ENCODE peak calls at places on chromosomes 2 and 18, in six cellular contexts. O is kidney, K is astrocyte of the spinal cord, N is prostate gland, S is tibial nerve, B is HFF-Myc. E is an unnamed sample.

GRCh38 chr2:10297950-10298349 is 4.8 kb upstream of the HPCAL1 start:
- DNase-seq in O (no peak), K (peak; percentile 71), N (no peak), S (no peak), B (peak; percentile 94), E (peak; percentile 30)

GRCh38 chr2:46165916-46166315 is 131.3 kb upstream of the EPAS1 start:
- DNase-seq in O (no peak), K (no peak), N (no peak), S (no peak), B (no peak), E (no peak)

GRCh38 chr18:73023975-73024374 is 156.2 kb upstream of the NETO1 start:
- DNase-seq in O (no peak), K (no peak), N (peak; percentile 10), S (no peak), B (no peak), E (no peak)

GRCh38 chr2:190367091-190367490 is 23.7 kb downstream of the INPP1 start:
- DNase-seq in O (no peak), K (no peak), N (no peak), S (no peak), B (no peak), E (no peak)

GRCh38 chr2:7974086-7974485 is 707.8 kb upstream of the ID2 start:
- DNase-seq in O (no peak), K (no peak), N (no peak), S (no peak), B (peak; percentile 9), E (no peak)

GRCh38 chr2:163800889-163801498 is 65.2 kb upstream of the FIGN start:
- DNase-seq in O (no peak), K (peak; percentile 66), N (no peak), S (no peak), B (no peak), E (no peak)

GRCh38 chr18:63152791-63153190 is 166.8 kb downstream of the BCL2 start:
- DNase-seq in O (no peak), K (no peak), N (no peak), S (no peak), B (no peak), E (no peak)

GRCh38 chr18:297936-298335 is 30.1 kb upstream of the THOC1 start:
- DNase-seq in O (no peak), K (no peak), N (no peak), S (no peak), B (no peak), E (no peak)

GRCh38 chr18:3402962-3403585 is 46.9 kb upstream of the TGIF1 start:
- DNase-seq in O (no peak), K (no peak), N (no peak), S (no peak), B (peak; percentile 33), E (no peak)

GRCh38 chr2:162382283-162382682 is 38.4 kb downstream of the GCA start:
- DNase-seq in O (no peak), K (peak; percentile 41), N (no peak), S (no peak), B (no peak), E (no peak)

GRCh38 chr2:73300926-73301325 is 7.6 kb upstream of the EGR4 start:
- DNase-seq in O (no peak), K (no peak), N (no peak), S (no peak), B (no peak), E (no peak)

GRCh38 chr18:79440316-79440715 is 44.6 kb downstream of the NFATC1 start:
- DNase-seq in O (no peak), K (no peak), N (no peak), S (no peak), B (no peak), E (no peak)

GRCh38 chr18:79438089-79438488 is 42.4 kb downstream of the NFATC1 start:
- DNase-seq in O (no peak), K (no peak), N (no peak), S (no peak), B (no peak), E (no peak)

GRCh38 chr18:79440728-79441127 is 45.0 kb downstream of the NFATC1 start:
- DNase-seq in O (no peak), K (no peak), N (peak; percentile 35), S (no peak), B (no peak), E (peak; percentile 13)

GRCh38 chr18:79438581-79438980 is 42.9 kb downstream of the NFATC1 start:
- DNase-seq in O (no peak), K (no peak), N (no peak), S (no peak), B (no peak), E (no peak)

GRCh38 chr18:79439201-79440023 is 43.7 kb downstream of the NFATC1 start:
- DNase-seq in O (no peak), K (peak; percentile 42), N (peak; percentile 73), S (peak; percentile 34), B (peak; percentile 46), E (no peak)
- H3K4me3 ChIP-seq in O (no peak overlapping the region), K (no peak overlapping the region), N (no peak overlapping the region), S (no peak overlapping the region), B (no peak overlapping the region), E (no peak overlapping the region)

DNA sequence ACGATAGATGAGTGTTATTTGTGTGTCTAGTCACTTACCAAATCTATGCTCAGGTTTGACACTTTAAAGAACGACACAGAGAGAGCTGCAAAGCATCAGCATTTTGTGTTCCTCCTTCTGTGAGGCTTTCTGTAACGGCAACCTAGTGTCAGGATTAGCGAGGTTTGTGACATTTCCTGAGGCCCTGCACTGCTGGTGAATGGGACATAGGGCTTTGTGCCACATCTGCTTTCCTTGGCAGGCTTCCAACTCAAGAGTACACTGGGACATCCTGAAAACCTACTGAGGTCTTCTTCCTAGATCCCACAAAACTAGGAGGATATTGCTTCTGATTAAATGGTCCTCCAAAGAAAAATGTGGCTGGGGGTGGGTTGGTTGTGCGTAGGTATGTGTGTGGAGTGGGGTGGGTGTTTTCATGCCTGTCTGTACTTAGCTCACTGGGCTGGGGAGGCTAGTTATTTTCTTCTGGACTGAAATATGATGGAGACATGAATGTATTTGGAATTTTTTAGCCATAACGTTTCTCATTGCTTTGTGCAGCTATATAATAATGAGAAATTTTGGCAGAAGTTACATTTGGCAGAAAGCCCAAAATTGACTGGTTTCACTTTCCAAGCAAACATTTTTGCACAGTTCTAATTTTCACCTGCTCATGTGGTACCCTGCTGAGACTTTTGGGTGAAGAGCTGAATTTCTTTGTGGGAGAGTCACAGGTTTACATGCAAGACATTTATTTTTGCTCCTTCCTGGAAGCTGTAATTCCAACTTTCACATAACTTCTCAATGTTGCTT is 308.4 kb downstream of the XIRP2 start:
- DNase-seq in O (no peak), K (peak; percentile 83), N (no peak), S (no peak), B (no peak), E (no peak)
- H3K4me3 ChIP-seq in O (no peak overlapping the region), K (no peak overlapping the region), N (no peak overlapping the region), S (no peak overlapping the region), B (no peak overlapping the region), E (no peak overlapping the region)

GRCh38 chr2:48313036-48313877 is 216.7 kb upstream of the STON1 start:
- DNase-seq in O (no peak), K (no peak), N (no peak), S (no peak), B (no peak), E (no peak)
- H3K4me3 ChIP-seq in O (peak overlapping the region; percentile 84), K (peak overlapping the region; percentile 74), N (peak overlapping the region; percentile 96), S (peak overlapping the region; percentile 88), B (peak overlapping the region; percentile 93), E (no peak overlapping the region)

DNA sequence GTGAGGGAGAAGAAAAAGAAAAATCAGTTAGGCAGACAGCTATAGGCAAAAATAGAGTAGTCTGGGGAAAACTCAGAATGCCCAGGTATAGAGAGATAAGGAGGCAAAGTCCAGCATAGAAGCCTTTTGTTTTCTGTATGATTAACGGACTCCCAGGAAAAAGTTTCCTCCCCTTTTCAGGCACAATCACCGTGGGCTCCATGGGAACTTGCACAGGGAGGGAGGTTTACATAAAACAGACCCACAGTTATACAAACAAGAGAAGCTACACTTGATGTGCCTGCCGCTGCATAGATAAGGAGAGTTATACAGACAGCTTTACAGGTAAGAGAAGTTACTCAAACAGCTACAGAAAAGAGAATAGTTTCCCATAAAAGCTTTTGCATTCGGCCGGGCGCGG is 39.2 kb upstream of the SULT1C3 start:
- DNase-seq in O (no peak), K (no peak), N (no peak), S (no peak), B (no peak), E (no peak)
- H3K4me3 ChIP-seq in O (no peak overlapping the region), K (no peak overlapping the region), N (no peak overlapping the region), S (no peak overlapping the region), B (no peak overlapping the region), E (no peak overlapping the region)

GRCh38 chr2:199806179-199806578 is 44.8 kb downstream of the FTCDNL1 start:
- DNase-seq in O (no peak), K (peak; percentile 73), N (peak; percentile 33), S (no peak), B (no peak), E (no peak)
- H3K4me3 ChIP-seq in O (no peak overlapping the region), K (no peak overlapping the region), N (no peak overlapping the region), S (no peak overlapping the region), B (no peak overlapping the region), E (no peak overlapping the region)

GRCh38 chr2:218290316-218291261 is 1.7 kb downstream of the TMBIM1 start:
- DNase-seq in O (no peak), K (no peak), N (no peak), S (no peak), B (no peak), E (no peak)

GRCh38 chr2:218291318-218291933 is 877 bp downstream of the TMBIM1 start:
- DNase-seq in O (no peak), K (no peak), N (no peak), S (no peak), B (no peak), E (no peak)

GRCh38 chr2:218292700-218293014 is 354 bp upstream of the TMBIM1 start:
- DNase-seq in O (no peak), K (no peak), N (no peak), S (no peak), B (no peak), E (no peak)

GRCh38 chr2:218291934-218292699 is at the start of gene TMBIM1:
- DNase-seq in O (peak; percentile 94), K (peak; percentile 59), N (no peak), S (peak; percentile 75), B (no peak), E (peak; percentile 38)

GRCh38 chr2:218289639-218290315 is 2.5 kb downstream of the TMBIM1 start:
- DNase-seq in O (no peak), K (peak; percentile 30), N (peak; percentile 58), S (no peak), B (no peak), E (no peak)
- H3K4me3 ChIP-seq in O (peak overlapping the region; percentile 86), K (no peak overlapping the region), N (peak overlapping the region; percentile 75), S (peak overlapping the region; percentile 99), B (peak overlapping the region; percentile 77), E (peak overlapping the region; percentile 89)

E was measured in PC-9.